ENCODE peak calls at places on chromosomes 6 and 20, in seven cellular contexts. One of them, this sample, is unnamed.

GRCh38 chr6:137824502-137824879 is 42.6 kb upstream of the TNFAIP3 start:
- DNase-seq in tibial artery: no peak
- DNase-seq in GM20000: no peak
- DNase-seq in Calu3: no peak
- DNase-seq in mesothelial cell of epicardium: no peak
- DNase-seq in colonic mucosa: no peak
- DNase-seq in MCF 10A: no peak
- DNase-seq in this sample: no peak

GRCh38 chr6:116492331-116493067 is 18.9 kb upstream of the CALHM5 start:
- DNase-seq in tibial artery: no peak
- DNase-seq in Calu3: no peak
- DNase-seq in mesothelial cell of epicardium: no peak
- DNase-seq in GM20000: no peak
- DNase-seq in MCF 10A: no peak
- DNase-seq in colonic mucosa: no peak
- DNase-seq in this sample: no peak

GRCh38 chr6:166417285-166417691 is 34.5 kb upstream of the MPC1 start:
- DNase-seq in mesothelial cell of epicardium: no peak
- DNase-seq in MCF 10A: no peak
- DNase-seq in colonic mucosa: no peak
- DNase-seq in Calu3: no peak
- DNase-seq in tibial artery: no peak
- DNase-seq in GM20000: no peak
- DNase-seq in this sample: no peak

GRCh38 chr6:141290871-141291270 is 841.9 kb upstream of the GJE1 start:
- DNase-seq in mesothelial cell of epicardium: no peak
- DNase-seq in colonic mucosa: no peak
- DNase-seq in MCF 10A: no peak
- DNase-seq in GM20000: no peak
- DNase-seq in tibial artery: no peak
- DNase-seq in Calu3: no peak
- DNase-seq in this sample: no peak

GRCh38 chr6:88728756-88729155 is 234.7 kb downstream of the RNGTT start:
- DNase-seq in mesothelial cell of epicardium: no peak
- DNase-seq in GM20000: no peak
- DNase-seq in colonic mucosa: no peak
- DNase-seq in Calu3: no peak
- DNase-seq in MCF 10A: no peak
- DNase-seq in tibial artery: no peak
- DNase-seq in this sample: no peak

GRCh38 chr20:37992802-37993538 is 40.3 kb downstream of the TTI1 start:
- DNase-seq in mesothelial cell of epicardium: no peak
- DNase-seq in tibial artery: no peak
- DNase-seq in GM20000: peak
- DNase-seq in MCF 10A: peak
- DNase-seq in Calu3: peak
- DNase-seq in colonic mucosa: peak
- DNase-seq in this sample: no peak

GRCh38 chr6:110625883-110626282 is 149.5 kb upstream of the SLC22A16 start:
- DNase-seq in MCF 10A: peak
- DNase-seq in mesothelial cell of epicardium: no peak
- DNase-seq in GM20000: no peak
- DNase-seq in Calu3: no peak
- DNase-seq in tibial artery: no peak
- DNase-seq in colonic mucosa: no peak
- DNase-seq in this sample: no peak

GRCh38 chr20:33352258-33353012 is 48.9 kb downstream of the CDK5RAP1 start:
- DNase-seq in Calu3: no peak
- DNase-seq in MCF 10A: no peak
- DNase-seq in mesothelial cell of epicardium: no peak
- DNase-seq in tibial artery: no peak
- DNase-seq in colonic mucosa: no peak
- DNase-seq in GM20000: no peak
- DNase-seq in this sample: no peak

GRCh38 chr20:41482647-41483552 is 116.3 kb upstream of the EMILIN3 start:
- DNase-seq in mesothelial cell of epicardium: no peak
- DNase-seq in MCF 10A: peak
- DNase-seq in Calu3: no peak
- DNase-seq in colonic mucosa: no peak
- DNase-seq in GM20000: no peak
- DNase-seq in tibial artery: no peak
- DNase-seq in this sample: no peak

GRCh38 chr6:225121-225721 is 67.1 kb upstream of the DUSP22 start:
- DNase-seq in MCF 10A: peak
- DNase-seq in colonic mucosa: no peak
- DNase-seq in Calu3: no peak
- DNase-seq in tibial artery: no peak
- DNase-seq in mesothelial cell of epicardium: no peak
- DNase-seq in GM20000: no peak
- DNase-seq in this sample: no peak

GRCh38 chr6:46137387-46137786 is 7.6 kb downstream of the ENPP4 start:
- DNase-seq in mesothelial cell of epicardium: no peak
- DNase-seq in GM20000: no peak
- DNase-seq in tibial artery: no peak
- DNase-seq in MCF 10A: no peak
- DNase-seq in colonic mucosa: no peak
- DNase-seq in Calu3: no peak
- DNase-seq in this sample: no peak
- TF ChIP-seq CTCF in mesothelial cell of epicardium: no peak
- TF ChIP-seq CTCF in GM20000: no peak
- TF ChIP-seq CTCF in tibial artery: no peak
- TF ChIP-seq CTCF in MCF 10A: no peak
- TF ChIP-seq CTCF in colonic mucosa: no peak
- TF ChIP-seq CTCF in Calu3: no peak
- TF ChIP-seq CTCF in this sample: no peak

GRCh38 chr20:23362392-23363256 is 642 bp downstream of the GZF1 start:
- DNase-seq in GM20000: peak
- DNase-seq in tibial artery: peak
- DNase-seq in Calu3: no peak
- DNase-seq in MCF 10A: peak
- DNase-seq in colonic mucosa: peak
- DNase-seq in mesothelial cell of epicardium: no peak
- DNase-seq in this sample: no peak
- TF ChIP-seq CTCF in GM20000: no peak
- TF ChIP-seq CTCF in tibial artery: no peak
- TF ChIP-seq CTCF in Calu3: no peak
- TF ChIP-seq CTCF in MCF 10A: no peak
- TF ChIP-seq CTCF in colonic mucosa: no peak
- TF ChIP-seq CTCF in mesothelial cell of epicardium: no peak
- TF ChIP-seq CTCF in this sample: no peak

GRCh38 chr6:32375739-32376529 is 4.2 kb upstream of the TSBP1 start:
- DNase-seq in mesothelial cell of epicardium: no peak
- DNase-seq in tibial artery: no peak
- DNase-seq in colonic mucosa: no peak
- DNase-seq in Calu3: no peak
- DNase-seq in MCF 10A: no peak
- DNase-seq in GM20000: no peak
- DNase-seq in this sample: no peak
- TF ChIP-seq CTCF in mesothelial cell of epicardium: no peak
- TF ChIP-seq CTCF in tibial artery: no peak
- TF ChIP-seq CTCF in colonic mucosa: no peak
- TF ChIP-seq CTCF in Calu3: no peak
- TF ChIP-seq CTCF in MCF 10A: no peak
- TF ChIP-seq CTCF in GM20000: no peak
- TF ChIP-seq CTCF in this sample: no peak

DNA sequence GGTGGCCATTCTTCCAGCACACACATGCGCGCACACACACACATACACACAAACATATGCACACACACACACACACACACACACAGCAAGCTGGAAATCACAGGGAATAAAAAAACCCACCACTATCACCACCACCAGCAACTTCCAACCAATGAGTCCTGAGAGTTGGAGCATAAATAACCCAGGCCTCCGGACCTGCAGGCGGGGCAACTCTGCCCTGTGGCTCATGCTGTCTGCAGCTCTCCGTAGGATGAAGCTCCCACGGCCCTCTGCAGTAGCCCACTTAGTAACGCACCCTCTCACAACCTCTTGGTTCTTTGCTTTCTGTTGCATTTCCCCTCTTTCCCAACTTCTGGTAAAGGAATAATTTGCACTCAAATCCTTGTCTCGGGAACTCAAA is 275.2 kb downstream of the PREX1 start:
- DNase-seq in tibial artery: no peak
- DNase-seq in MCF 10A: no peak
- DNase-seq in mesothelial cell of epicardium: no peak
- DNase-seq in colonic mucosa: no peak
- DNase-seq in Calu3: no peak
- DNase-seq in GM20000: no peak
- DNase-seq in this sample: no peak
- TF ChIP-seq CTCF in tibial artery: no peak
- TF ChIP-seq CTCF in MCF 10A: no peak
- TF ChIP-seq CTCF in mesothelial cell of epicardium: no peak
- TF ChIP-seq CTCF in colonic mucosa: no peak
- TF ChIP-seq CTCF in Calu3: no peak
- TF ChIP-seq CTCF in GM20000: no peak
- TF ChIP-seq CTCF in this sample: no peak

DNA sequence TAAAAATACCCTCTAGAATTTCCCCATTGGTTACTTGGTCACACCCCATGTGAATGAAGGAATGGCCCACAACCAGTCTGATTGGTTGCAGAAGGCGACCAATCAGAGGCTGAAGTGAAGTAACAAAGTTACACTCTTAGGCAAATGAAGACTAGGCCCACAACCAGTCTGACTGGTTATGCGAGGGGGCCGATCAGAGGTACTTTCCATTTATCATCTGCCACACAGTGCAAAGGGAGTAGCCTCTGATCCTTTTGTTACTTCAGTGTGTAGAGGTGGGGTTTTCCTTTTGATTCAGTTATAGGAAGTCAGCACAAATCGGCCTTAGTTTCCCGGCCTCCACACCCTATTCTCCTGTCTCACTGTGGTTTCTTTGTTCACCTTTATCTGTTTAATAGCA is 61.2 kb upstream of the SGK1 start:
- DNase-seq in GM20000: peak
- DNase-seq in Calu3: peak
- DNase-seq in tibial artery: no peak
- DNase-seq in mesothelial cell of epicardium: peak
- DNase-seq in colonic mucosa: peak
- DNase-seq in MCF 10A: no peak
- DNase-seq in this sample: no peak
- TF ChIP-seq CTCF in GM20000: no peak
- TF ChIP-seq CTCF in Calu3: no peak
- TF ChIP-seq CTCF in tibial artery: no peak
- TF ChIP-seq CTCF in mesothelial cell of epicardium: no peak
- TF ChIP-seq CTCF in colonic mucosa: no peak
- TF ChIP-seq CTCF in MCF 10A: no peak
- TF ChIP-seq CTCF in this sample: no peak

GRCh38 chr6:158344534-158344933 is 32.3 kb downstream of the TULP4 start:
- DNase-seq in Calu3: no peak
- DNase-seq in mesothelial cell of epicardium: no peak
- DNase-seq in MCF 10A: no peak
- DNase-seq in GM20000: peak
- DNase-seq in tibial artery: no peak
- DNase-seq in colonic mucosa: no peak
- DNase-seq in this sample: no peak

GRCh38 chr6:158347335-158347734 is 35.1 kb downstream of the TULP4 start:
- DNase-seq in colonic mucosa: no peak
- DNase-seq in tibial artery: no peak
- DNase-seq in MCF 10A: no peak
- DNase-seq in GM20000: no peak
- DNase-seq in mesothelial cell of epicardium: no peak
- DNase-seq in Calu3: no peak
- DNase-seq in this sample: no peak
- TF ChIP-seq CTCF in colonic mucosa: no peak
- TF ChIP-seq CTCF in tibial artery: no peak
- TF ChIP-seq CTCF in MCF 10A: no peak
- TF ChIP-seq CTCF in GM20000: no peak
- TF ChIP-seq CTCF in mesothelial cell of epicardium: no peak
- TF ChIP-seq CTCF in Calu3: no peak
- TF ChIP-seq CTCF in this sample: no peak

DNA sequence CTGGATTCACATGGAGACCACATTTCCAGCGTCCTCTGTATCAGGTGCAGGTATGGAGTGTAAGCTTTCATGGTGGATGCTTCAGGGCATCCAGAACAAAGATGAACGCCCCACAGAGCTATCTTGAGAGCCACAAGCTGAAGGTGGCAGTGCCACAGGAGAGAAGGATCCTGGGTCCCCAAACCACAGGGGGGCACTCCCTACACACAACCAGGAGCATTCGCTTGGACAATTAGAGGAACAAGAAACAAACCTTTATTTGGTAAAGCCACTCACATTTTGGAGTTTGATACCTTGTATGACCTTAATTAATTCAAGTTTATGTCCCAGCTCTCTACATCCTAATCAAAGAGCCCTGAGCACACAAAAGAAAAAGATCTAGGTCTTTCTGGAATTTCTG is 406.3 kb downstream of the PREX1 start:
- DNase-seq in tibial artery: no peak
- DNase-seq in mesothelial cell of epicardium: no peak
- DNase-seq in colonic mucosa: no peak
- DNase-seq in GM20000: no peak
- DNase-seq in MCF 10A: peak
- DNase-seq in Calu3: peak
- DNase-seq in this sample: no peak
- TF ChIP-seq CTCF in tibial artery: no peak
- TF ChIP-seq CTCF in mesothelial cell of epicardium: no peak
- TF ChIP-seq CTCF in colonic mucosa: no peak
- TF ChIP-seq CTCF in GM20000: no peak
- TF ChIP-seq CTCF in MCF 10A: no peak
- TF ChIP-seq CTCF in Calu3: peak
- TF ChIP-seq CTCF in this sample: no peak

GRCh38 chr20:4740774-4741431 is 19.2 kb downstream of the PRND start:
- DNase-seq in MCF 10A: peak
- DNase-seq in colonic mucosa: peak
- DNase-seq in GM20000: peak
- DNase-seq in tibial artery: peak
- DNase-seq in Calu3: peak
- DNase-seq in mesothelial cell of epicardium: peak
- DNase-seq in this sample: peak
- TF ChIP-seq CTCF in MCF 10A: peak
- TF ChIP-seq CTCF in colonic mucosa: peak
- TF ChIP-seq CTCF in GM20000: peak
- TF ChIP-seq CTCF in tibial artery: peak
- TF ChIP-seq CTCF in Calu3: peak
- TF ChIP-seq CTCF in mesothelial cell of epicardium: peak
- TF ChIP-seq CTCF in this sample: peak